ENCODE peak calls at places on chromosomes 4 and X, in five cellular contexts. One of them, this sample, is unnamed.

GRCh38 chrX:118756111-118756510 is 28.7 kb downstream of the IL13RA1 start:
- DNase-seq in H1: no peak
- DNase-seq in mesenchymal stem cell: no peak
- DNase-seq in H9: no peak
- DNase-seq in trophoblast cell: no peak
- DNase-seq in this sample: no peak

GRCh38 chr4:151652841-151653547 is 107.8 kb downstream of the GATB start:
- DNase-seq in H1: no peak
- DNase-seq in mesenchymal stem cell: no peak
- DNase-seq in H9: no peak
- DNase-seq in trophoblast cell: no peak
- DNase-seq in this sample: no peak

GRCh38 chr4:103067841-103068547 is 8.6 kb downstream of the SLC9B2 start:
- DNase-seq in H1: no peak
- DNase-seq in mesenchymal stem cell: peak
- DNase-seq in H9: no peak
- DNase-seq in trophoblast cell: no peak
- DNase-seq in this sample: no peak

GRCh38 chrX:71251456-71251973 is 2.4 kb downstream of the ZMYM3 start:
- DNase-seq in H1: no peak
- DNase-seq in mesenchymal stem cell: peak
- DNase-seq in H9: no peak
- DNase-seq in trophoblast cell: no peak
- DNase-seq in this sample: no peak

GRCh38 chr4:56613101-56613862 is 67.8 kb downstream of the HOPX start:
- DNase-seq in H1: no peak
- DNase-seq in mesenchymal stem cell: peak
- DNase-seq in H9: no peak
- DNase-seq in trophoblast cell: peak
- DNase-seq in this sample: no peak

GRCh38 chr4:3039706-3040366 is 34.5 kb downstream of the HTT-AS start:
- DNase-seq in H1: no peak
- DNase-seq in mesenchymal stem cell: no peak
- DNase-seq in H9: no peak
- DNase-seq in trophoblast cell: no peak
- DNase-seq in this sample: no peak

GRCh38 chr4:101031971-101032370 is 315.4 kb downstream of the PPP3CA start:
- DNase-seq in H1: peak
- DNase-seq in mesenchymal stem cell: no peak
- DNase-seq in H9: peak
- DNase-seq in trophoblast cell: no peak
- DNase-seq in this sample: peak

GRCh38 chr4:2906218-2906617 is 57.0 kb downstream of the NOP14 start:
- DNase-seq in H1: no peak
- DNase-seq in mesenchymal stem cell: no peak
- DNase-seq in H9: no peak
- DNase-seq in trophoblast cell: no peak
- DNase-seq in this sample: no peak

GRCh38 chr4:88531549-88531948 is 8.0 kb upstream of the PYURF start:
- DNase-seq in H1: no peak
- DNase-seq in mesenchymal stem cell: no peak
- DNase-seq in H9: no peak
- DNase-seq in trophoblast cell: no peak
- DNase-seq in this sample: no peak

GRCh38 chr4:24778427-24779225 is 16.7 kb upstream of the SOD3 start:
- DNase-seq in H1: no peak
- DNase-seq in mesenchymal stem cell: peak
- DNase-seq in H9: no peak
- DNase-seq in trophoblast cell: no peak
- DNase-seq in this sample: no peak

GRCh38 chr4:7120341-7120740 is 52.5 kb upstream of the GRPEL1 start:
- DNase-seq in H1: no peak
- DNase-seq in mesenchymal stem cell: no peak
- DNase-seq in H9: peak
- DNase-seq in trophoblast cell: no peak
- DNase-seq in this sample: no peak

GRCh38 chr4:42371306-42372063 is 25.8 kb upstream of the SHISA3 start:
- DNase-seq in H1: no peak
- DNase-seq in mesenchymal stem cell: peak
- DNase-seq in H9: no peak
- DNase-seq in trophoblast cell: peak
- DNase-seq in this sample: no peak

GRCh38 chr4:81052119-81053068 is 21.9 kb downstream of the BMP3 start:
- DNase-seq in H1: peak
- DNase-seq in mesenchymal stem cell: peak
- DNase-seq in H9: peak
- DNase-seq in trophoblast cell: peak
- DNase-seq in this sample: peak

GRCh38 chr4:25863347-25863784 is 578 bp upstream of the SEL1L3 start:
- DNase-seq in H1: peak
- DNase-seq in mesenchymal stem cell: no peak
- DNase-seq in H9: peak
- DNase-seq in trophoblast cell: no peak
- DNase-seq in this sample: peak

GRCh38 chr4:37977471-37978452 is 17.6 kb downstream of the PTTG2 start:
- DNase-seq in H1: no peak
- DNase-seq in mesenchymal stem cell: peak
- DNase-seq in H9: no peak
- DNase-seq in trophoblast cell: peak
- DNase-seq in this sample: peak

GRCh38 chr4:186298034-186298647 is 32.2 kb downstream of the F11 start:
- DNase-seq in H1: no peak
- DNase-seq in mesenchymal stem cell: no peak
- DNase-seq in H9: peak
- DNase-seq in trophoblast cell: no peak
- DNase-seq in this sample: no peak

GRCh38 chr4:40555176-40555900 is 74.3 kb downstream of the RBM47 start:
- DNase-seq in H1: no peak
- DNase-seq in mesenchymal stem cell: no peak
- DNase-seq in H9: no peak
- DNase-seq in trophoblast cell: peak
- DNase-seq in this sample: no peak

GRCh38 chr4:159516556-159516955 is 413.7 kb downstream of the RAPGEF2 start:
- DNase-seq in H1: no peak
- DNase-seq in mesenchymal stem cell: no peak
- DNase-seq in H9: no peak
- DNase-seq in trophoblast cell: no peak
- DNase-seq in this sample: no peak

GRCh38 chr4:96736352-96736889 is 896.5 kb downstream of the PDHA2 start:
- DNase-seq in H1: peak
- DNase-seq in mesenchymal stem cell: peak
- DNase-seq in H9: peak
- DNase-seq in trophoblast cell: peak
- DNase-seq in this sample: peak

GRCh38 chr4:113263274-113263673 is 213.8 kb downstream of the ANK2 start:
- DNase-seq in H1: no peak
- DNase-seq in mesenchymal stem cell: no peak
- DNase-seq in H9: no peak
- DNase-seq in trophoblast cell: no peak
- DNase-seq in this sample: no peak
- H2BK12ac ChIP-seq in H1: no peak
- H2BK12ac ChIP-seq in mesenchymal stem cell: no peak
- H2BK12ac ChIP-seq in H9: no peak
- H2BK12ac ChIP-seq in trophoblast cell: no peak
- H2BK12ac ChIP-seq in this sample: no peak

GRCh38 chrX:13495232-13495631 is 74.2 kb upstream of the EGFL6 start:
- DNase-seq in H1: no peak
- DNase-seq in mesenchymal stem cell: no peak
- DNase-seq in H9: no peak
- DNase-seq in trophoblast cell: no peak
- DNase-seq in this sample: no peak

GRCh38 chrX:13498220-13498619 is 71.2 kb upstream of the EGFL6 start:
- DNase-seq in H1: no peak
- DNase-seq in mesenchymal stem cell: no peak
- DNase-seq in H9: no peak
- DNase-seq in trophoblast cell: no peak
- DNase-seq in this sample: no peak

GRCh38 chrX:13502590-13502989 is 66.8 kb upstream of the EGFL6 start:
- DNase-seq in H1: no peak
- DNase-seq in mesenchymal stem cell: no peak
- DNase-seq in H9: no peak
- DNase-seq in trophoblast cell: no peak
- DNase-seq in this sample: no peak

GRCh38 chrX:13494562-13494961 is 74.8 kb upstream of the EGFL6 start:
- DNase-seq in H1: no peak
- DNase-seq in mesenchymal stem cell: no peak
- DNase-seq in H9: no peak
- DNase-seq in trophoblast cell: no peak
- DNase-seq in this sample: no peak

DNA sequence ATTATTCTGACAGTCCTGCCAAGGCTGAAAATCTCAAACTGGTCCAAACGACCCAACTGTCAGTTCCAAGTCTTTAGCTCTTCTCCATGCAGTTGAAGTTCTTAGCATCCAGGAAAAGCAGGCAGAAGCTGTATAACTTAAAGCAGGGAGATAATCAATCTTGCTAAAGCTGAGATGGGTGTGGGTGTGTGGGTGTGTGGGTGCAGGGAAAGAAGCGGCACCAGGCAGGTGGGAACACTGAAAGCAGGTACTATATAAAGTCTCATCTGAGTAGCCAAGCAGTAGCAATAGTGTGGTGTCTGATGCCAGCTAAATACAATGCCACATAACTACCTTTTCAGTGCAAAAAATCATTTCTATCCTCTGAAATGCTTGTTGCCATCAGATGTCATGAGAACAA is 69.7 kb upstream of the EGFL6 start:
- DNase-seq in H1: no peak
- DNase-seq in mesenchymal stem cell: no peak
- DNase-seq in H9: no peak
- DNase-seq in trophoblast cell: no peak
- DNase-seq in this sample: no peak
- H2BK12ac ChIP-seq in H1: no peak
- H2BK12ac ChIP-seq in mesenchymal stem cell: no peak
- H2BK12ac ChIP-seq in H9: no peak
- H2BK12ac ChIP-seq in trophoblast cell: no peak
- H2BK12ac ChIP-seq in this sample: no peak

GRCh38 chr4:47720787-47721186 is 117.1 kb downstream of the CORIN start:
- DNase-seq in H1: no peak
- DNase-seq in mesenchymal stem cell: no peak
- DNase-seq in H9: no peak
- DNase-seq in trophoblast cell: no peak
- DNase-seq in this sample: no peak
- H2BK12ac ChIP-seq in H1: no peak
- H2BK12ac ChIP-seq in mesenchymal stem cell: no peak
- H2BK12ac ChIP-seq in H9: no peak
- H2BK12ac ChIP-seq in trophoblast cell: no peak
- H2BK12ac ChIP-seq in this sample: no peak

GRCh38 chrX:12352922-12353321 is 214.6 kb downstream of the FRMPD4 start:
- DNase-seq in H1: no peak
- DNase-seq in mesenchymal stem cell: no peak
- DNase-seq in H9: no peak
- DNase-seq in trophoblast cell: no peak
- DNase-seq in this sample: no peak
- H2BK12ac ChIP-seq in H1: no peak
- H2BK12ac ChIP-seq in mesenchymal stem cell: no peak
- H2BK12ac ChIP-seq in H9: no peak
- H2BK12ac ChIP-seq in trophoblast cell: no peak
- H2BK12ac ChIP-seq in this sample: no peak

GRCh38 chr4:89614155-89614554 is 222.8 kb downstream of the SNCA start:
- DNase-seq in H1: no peak
- DNase-seq in mesenchymal stem cell: no peak
- DNase-seq in H9: no peak
- DNase-seq in trophoblast cell: no peak
- DNase-seq in this sample: no peak

GRCh38 chr4:89617256-89617655 is 219.7 kb downstream of the SNCA start:
- DNase-seq in H1: no peak
- DNase-seq in mesenchymal stem cell: no peak
- DNase-seq in H9: no peak
- DNase-seq in trophoblast cell: no peak
- DNase-seq in this sample: no peak

GRCh38 chr4:89619230-89619962 is 217.6 kb downstream of the SNCA start:
- DNase-seq in H1: no peak
- DNase-seq in mesenchymal stem cell: peak
- DNase-seq in H9: no peak
- DNase-seq in trophoblast cell: no peak
- DNase-seq in this sample: no peak

GRCh38 chr4:89615056-89615455 is 221.9 kb downstream of the SNCA start:
- DNase-seq in H1: no peak
- DNase-seq in mesenchymal stem cell: no peak
- DNase-seq in H9: no peak
- DNase-seq in trophoblast cell: no peak
- DNase-seq in this sample: no peak

GRCh38 chr4:89616382-89616781 is 220.6 kb downstream of the SNCA start:
- DNase-seq in H1: no peak
- DNase-seq in mesenchymal stem cell: no peak
- DNase-seq in H9: no peak
- DNase-seq in trophoblast cell: no peak
- DNase-seq in this sample: no peak
- H2BK12ac ChIP-seq in H1: no peak
- H2BK12ac ChIP-seq in mesenchymal stem cell: no peak
- H2BK12ac ChIP-seq in H9: no peak
- H2BK12ac ChIP-seq in trophoblast cell: no peak
- H2BK12ac ChIP-seq in this sample: no peak

GRCh38 chr4:15681067-15681371 is 608 bp upstream of the FAM200B start:
- DNase-seq in H1: no peak
- DNase-seq in mesenchymal stem cell: no peak
- DNase-seq in H9: no peak
- DNase-seq in trophoblast cell: no peak
- DNase-seq in this sample: no peak

GRCh38 chr4:15682790-15683495 is 1.3 kb downstream of the FAM200B start:
- DNase-seq in H1: no peak
- DNase-seq in mesenchymal stem cell: peak
- DNase-seq in H9: no peak
- DNase-seq in trophoblast cell: no peak
- DNase-seq in this sample: no peak

GRCh38 chr4:15684498-15684897 is 2.9 kb downstream of the FAM200B start:
- DNase-seq in H1: no peak
- DNase-seq in mesenchymal stem cell: no peak
- DNase-seq in H9: no peak
- DNase-seq in trophoblast cell: no peak
- DNase-seq in this sample: no peak

GRCh38 chr4:15681372-15682339 is at the start of gene FAM200B:
- DNase-seq in H1: peak
- DNase-seq in mesenchymal stem cell: peak
- DNase-seq in H9: peak
- DNase-seq in trophoblast cell: peak
- DNase-seq in this sample: peak

DNA sequence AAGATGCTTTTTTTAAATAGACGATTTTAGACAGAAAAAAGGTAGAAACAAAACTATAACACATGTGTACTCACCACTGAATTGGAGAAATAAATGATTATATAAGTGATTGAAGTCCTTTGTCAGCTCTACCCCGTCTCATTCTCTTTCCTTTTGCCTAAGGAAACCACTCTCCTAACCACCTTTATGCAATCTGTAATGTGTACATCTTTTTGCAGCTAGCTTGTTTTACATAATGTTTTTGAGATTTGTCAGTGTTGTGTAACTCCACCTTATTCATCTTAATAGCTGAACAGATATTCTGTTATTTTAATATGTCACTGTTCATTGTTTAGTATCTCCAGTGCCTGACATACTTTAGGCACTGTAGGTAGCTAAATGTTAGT is 706 bp downstream of the FAM200B start:
- DNase-seq in H1: no peak
- DNase-seq in mesenchymal stem cell: peak
- DNase-seq in H9: no peak
- DNase-seq in trophoblast cell: no peak
- DNase-seq in this sample: no peak
- H2BK12ac ChIP-seq in H1: no peak
- H2BK12ac ChIP-seq in mesenchymal stem cell: no peak
- H2BK12ac ChIP-seq in H9: no peak
- H2BK12ac ChIP-seq in trophoblast cell: no peak
- H2BK12ac ChIP-seq in this sample: no peak

This sample was measured in neuronal stem cell.